ENCODE peak calls at places on chromosomes 2 and 18, in five cellular contexts. T is Peyer's patch, F is A549, Y is astrocyte of the cerebellum, C is fibroblast of pulmonary artery. U is an unnamed sample.
A peak's percentile ranks its signal among the peaks of the same experiment; 100 is the strongest.

GRCh38 chr2:12717988-12718661 is 1.4 kb downstream of the TRIB2 start:
- DNase-seq in T (peak; percentile 41), F (peak; percentile 21), C (peak; percentile 48), Y (no peak), U (no peak)

GRCh38 chr18:63097198-63097597 is 222.4 kb downstream of the BCL2 start:
- DNase-seq in F (no peak), T (no peak), C (no peak), Y (no peak), U (no peak)

GRCh38 chr2:158755310-158755709 is 39.8 kb upstream of the DAPL1 start:
- DNase-seq in C (no peak), T (no peak), Y (no peak), F (no peak), U (no peak)

GRCh38 chr2:44283116-44283666 is 7.9 kb downstream of the SLC3A1 start:
- DNase-seq in T (no peak), C (no peak), Y (no peak), F (no peak), U (no peak)

GRCh38 chr2:43826305-43827250 is 12.1 kb downstream of the ABCG5 start:
- DNase-seq in F (no peak), Y (no peak), C (no peak), T (no peak), U (no peak)

GRCh38 chr2:85017436-85018048 is 46.6 kb downstream of the KCMF1 start:
- DNase-seq in F (no peak), C (peak; percentile 49), Y (peak; percentile 11), T (no peak), U (no peak)

GRCh38 chr2:234366891-234367290 is 130.0 kb downstream of the ARL4C start:
- DNase-seq in F (no peak), T (no peak), Y (no peak), C (peak; percentile 11), U (no peak)

GRCh38 chr2:26720322-26721166 is 28.0 kb downstream of the KCNK3 start:
- DNase-seq in T (peak; percentile 36), Y (peak; percentile 28), F (peak; percentile 86), C (peak; percentile 96), U (peak; percentile 93)

GRCh38 chr2:124985210-124985760 is 960.2 kb downstream of the CNTNAP5 start:
- DNase-seq in T (no peak), C (no peak), F (no peak), Y (no peak), U (no peak)

GRCh38 chr2:132651115-132652099 is 18.6 kb downstream of the LYPD1 start:
- DNase-seq in Y (no peak), C (peak; percentile 81), F (peak; percentile 45), T (no peak), U (no peak)
- TF ChIP-seq CTCF in Y (peak; percentile 91), C (peak; percentile 91), F (peak; percentile 56), T (no peak), U (no peak)

GRCh38 chr18:79657342-79657996 is 22.1 kb upstream of the CTDP1 start:
- DNase-seq in C (no peak), T (no peak), Y (no peak), F (no peak), U (no peak)
- H3K4me3 ChIP-seq in C (no peak overlapping the region), T (no peak overlapping the region), Y (no peak overlapping the region), F (no peak overlapping the region), U (no peak overlapping the region)

GRCh38 chr2:204670124-204670523 is 124.8 kb downstream of the PARD3B start:
- DNase-seq in Y (no peak), C (no peak), F (no peak), T (no peak), U (no peak)
- TF ChIP-seq CTCF in Y (no peak), C (no peak), F (no peak), T (no peak), U (no peak)

DNA sequence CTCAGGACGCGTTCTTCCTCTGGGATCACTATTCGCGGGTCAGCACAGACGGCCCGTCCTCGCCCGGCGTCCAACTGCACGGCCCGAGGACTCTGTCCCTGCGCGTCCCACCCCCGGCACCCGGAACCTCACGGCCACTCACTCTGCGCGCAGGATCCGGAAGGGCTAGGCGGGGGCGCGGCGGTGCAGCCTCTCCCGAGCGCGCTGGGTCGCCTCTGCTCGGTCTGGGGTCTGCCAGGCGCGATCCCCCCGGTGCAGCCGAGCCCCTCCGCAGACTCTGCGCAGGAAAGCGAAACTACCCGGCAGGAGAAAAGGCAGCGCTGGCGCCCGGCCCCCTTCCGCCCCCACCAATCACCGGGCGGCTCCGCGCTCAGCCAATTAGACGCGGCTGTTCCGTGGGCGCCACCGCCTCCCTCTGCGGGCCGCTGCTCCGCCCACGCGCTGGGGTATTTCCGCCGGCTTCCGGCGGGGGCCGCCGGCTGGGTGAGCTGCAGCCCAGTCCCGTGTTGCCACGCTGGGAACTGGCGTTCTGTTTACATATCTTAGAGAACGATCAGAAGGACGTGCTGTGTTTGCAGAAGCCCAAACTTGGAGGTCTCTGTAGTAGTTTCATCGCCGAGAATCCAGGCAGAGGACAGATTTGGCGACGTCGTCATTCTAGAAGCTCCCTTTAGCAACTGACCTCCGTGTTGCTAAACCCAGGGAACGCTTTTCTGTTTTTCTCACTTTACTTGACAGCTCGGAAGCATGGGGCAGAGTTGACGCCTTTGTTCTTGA is at the start of gene STAT1:
- DNase-seq in Y (peak; percentile 74), C (peak; percentile 94), F (peak; percentile 94), T (peak; percentile 88), U (peak; percentile 95)
- H3K4me3 ChIP-seq in Y (peak within 1 kb of the TSS; percentile 78), C (peak within 1 kb of the TSS; percentile 79), F (peak within 1 kb of the TSS; percentile 82), T (peak within 1 kb of the TSS; percentile 83), U (peak within 1 kb of the TSS; percentile 89)

DNA sequence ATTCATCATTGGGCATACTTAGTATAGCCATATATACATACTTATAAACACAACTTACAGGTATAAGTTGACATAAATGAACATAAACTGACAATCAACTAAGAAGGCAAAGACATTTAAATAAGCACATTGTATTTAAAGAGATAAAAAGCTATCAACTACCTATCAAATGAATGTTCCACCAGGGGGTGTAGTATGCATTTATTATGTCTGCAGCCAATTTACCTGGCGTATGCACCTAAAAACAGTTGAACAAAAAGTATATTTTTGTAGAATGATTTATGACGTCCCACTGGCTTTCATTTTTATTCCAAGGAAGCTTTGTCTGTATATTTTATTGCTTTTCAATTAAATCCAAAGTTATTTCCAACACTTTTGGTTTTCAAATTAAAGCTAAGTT is 323.5 kb downstream of the AFF3 start:
- DNase-seq in C (peak; percentile 53), T (no peak), F (peak; percentile 8), Y (no peak), U (no peak)
- TF ChIP-seq CTCF in C (peak; percentile 29), T (no peak), F (peak; percentile 35), Y (peak; percentile 16), U (no peak)

DNA sequence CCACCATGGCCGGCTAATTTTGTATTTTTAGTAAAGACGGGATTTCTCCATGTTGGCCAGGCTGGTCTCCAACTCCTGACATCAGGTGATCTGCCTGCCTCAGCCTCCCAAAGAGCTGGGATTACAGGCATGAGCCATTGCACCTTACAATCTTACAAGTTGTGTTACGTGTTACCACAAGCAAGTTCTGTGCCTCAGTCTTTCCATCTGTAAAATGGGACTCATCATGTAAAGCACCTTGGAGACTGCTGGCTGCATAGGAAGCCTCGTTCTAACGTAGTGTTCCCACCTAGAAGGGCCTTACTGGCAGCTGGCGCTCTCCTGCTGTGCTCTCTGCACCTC is 10.0 kb downstream of the DNAJB2 start:
- DNase-seq in T (no peak), C (no peak), F (no peak), Y (no peak), U (peak; percentile 16)
- H3K4me3 ChIP-seq in T (no peak overlapping the region), C (no peak overlapping the region), F (no peak overlapping the region), Y (no peak overlapping the region), U (no peak overlapping the region)

DNA sequence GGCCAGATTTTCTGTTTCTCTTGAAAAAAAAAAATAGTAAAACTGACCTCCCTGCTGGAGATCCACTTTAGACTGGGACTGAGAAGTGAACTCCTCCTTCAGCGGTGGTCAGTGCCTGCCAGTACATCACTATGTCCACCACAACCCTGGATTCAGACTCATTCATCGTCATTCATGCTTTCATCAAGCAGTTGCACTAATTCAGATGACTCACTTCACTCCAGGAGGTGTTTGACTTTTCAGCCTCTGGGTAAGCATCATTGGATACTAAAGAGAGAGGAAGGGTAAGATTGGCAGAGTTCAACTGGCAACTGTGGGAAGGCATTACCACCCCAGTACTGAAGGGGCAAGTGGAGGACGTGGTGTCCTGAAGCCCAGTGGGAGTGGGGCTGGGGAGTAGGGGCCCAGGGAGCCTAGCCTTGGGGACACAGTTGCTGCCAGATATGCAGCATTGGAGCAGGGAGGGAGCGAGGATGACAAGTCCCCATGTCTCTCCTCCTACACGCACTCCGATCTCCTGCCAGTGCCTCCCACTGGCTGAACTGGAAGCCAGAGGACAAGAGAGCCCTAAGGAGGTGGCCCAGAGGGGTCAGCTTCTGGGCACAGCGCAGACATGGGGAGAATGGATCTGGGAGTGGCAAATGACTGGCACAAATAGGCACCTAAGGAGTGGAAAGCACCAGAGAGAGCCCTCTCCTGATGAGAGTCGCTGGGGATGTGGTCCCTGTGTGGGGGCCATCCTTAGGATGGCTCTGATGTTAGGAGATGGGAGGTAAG is 111.1 kb downstream of the TGFA start:
- DNase-seq in C (no peak), T (no peak), Y (no peak), F (no peak), U (no peak)
- TF ChIP-seq CTCF in C (no peak), T (no peak), Y (no peak), F (no peak), U (no peak)

GRCh38 chr2:130150181-130151144 is 5.6 kb upstream of the CCDC74B start:
- DNase-seq in T (no peak), C (no peak), Y (no peak), F (no peak), U (no peak)
- H3K4me3 ChIP-seq in T (no peak overlapping the region), C (no peak overlapping the region), Y (no peak overlapping the region), F (no peak overlapping the region), U (no peak overlapping the region)

U was measured in coronary artery.